ENCODE peak calls at places on chromosomes 16 and 17, in five cellular contexts. B is neuronal stem cell, W is K562, Z is mesenchymal stem cell, F is astrocyte. O is an unnamed sample.

GRCh38 chr17:28726912-28727726 is 1.1 kb upstream of the TLCD1 start:
- DNase-seq in B (peak; percentile 98), W (peak; percentile 99), Z (peak; percentile 95), F (peak; percentile 83), O (peak; percentile 93)

GRCh38 chr17:34739386-34739785 is 160.0 kb downstream of the TMEM132E start:
- DNase-seq in B (no peak), W (no peak), Z (no peak), F (no peak), O (no peak)

GRCh38 chr17:41835800-41836549 is at the start of gene NT5C3B:
- DNase-seq in B (peak; percentile 41), W (peak; percentile 74), Z (peak; percentile 41), F (no peak), O (peak; percentile 55)

GRCh38 chr17:561118-561517 is 153.5 kb downstream of the VPS53 start:
- DNase-seq in B (no peak), W (no peak), Z (peak; percentile 61), F (peak; percentile 86), O (peak; percentile 3)

GRCh38 chr16:53921042-53921441 is 217.1 kb downstream of the FTO start:
- DNase-seq in B (no peak), W (no peak), Z (no peak), F (no peak), O (no peak)

GRCh38 chr16:57284206-57284951 is at the start of gene PLLP:
- DNase-seq in B (no peak), W (peak; percentile 63), Z (peak; percentile 66), F (no peak), O (peak; percentile 30)

GRCh38 chr17:20084621-20085282 is 75.6 kb downstream of the SPECC1 start:
- DNase-seq in B (no peak), W (no peak), Z (no peak), F (no peak), O (no peak)

GRCh38 chr16:51982715-51983680 is 563.9 kb downstream of the TOX3 start:
- DNase-seq in B (peak; percentile 66), W (peak; percentile 58), Z (peak; percentile 78), F (peak; percentile 38), O (peak; percentile 66)

GRCh38 chr16:80718480-80719220 is 85.7 kb downstream of the CDYL2 start:
- DNase-seq in B (no peak), W (no peak), Z (no peak), F (peak; percentile 81), O (peak; percentile 93)

GRCh38 chr17:67095803-67096202 is 51.4 kb downstream of the CACNG1 start:
- DNase-seq in B (no peak), W (no peak), Z (peak; percentile 20), F (peak; percentile 52), O (peak; percentile 11)

GRCh38 chr17:79811036-79811887 is 14.4 kb upstream of the CBX8 start:
- DNase-seq in B (no peak), W (peak; percentile 77), Z (no peak), F (no peak), O (peak; percentile 68)

GRCh38 chr17:65664296-65664695 is 102.8 kb upstream of the AXIN2 start:
- DNase-seq in B (no peak), W (no peak), Z (no peak), F (peak; percentile 45), O (no peak)

GRCh38 chr17:75689441-75689873 is 22.3 kb downstream of the SAP30BP start:
- DNase-seq in B (no peak), W (no peak), Z (no peak), F (no peak), O (peak; percentile 99)

DNA sequence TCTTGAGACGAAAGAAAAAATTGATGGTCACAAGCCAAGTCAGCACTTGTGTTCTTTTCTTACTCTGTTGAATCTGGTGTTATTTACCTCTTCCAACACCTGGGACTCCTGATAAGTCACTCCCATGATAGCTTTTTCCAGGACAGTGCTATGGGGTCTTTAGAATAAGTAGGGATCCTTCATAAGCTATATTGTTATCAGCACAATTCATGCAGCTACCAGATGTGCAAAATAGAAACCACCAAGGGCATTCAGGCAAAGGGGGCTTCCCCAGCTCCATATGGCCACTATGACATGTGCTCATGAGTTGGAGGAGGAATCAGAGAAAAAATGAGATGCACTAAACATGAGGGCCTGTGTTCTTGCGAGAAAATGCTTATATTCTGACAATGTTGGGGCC is 9.5 kb upstream of the SKAP1 start:
- DNase-seq in B (no peak), W (peak; percentile 60), Z (peak; percentile 25), F (no peak), O (no peak)
- H3K9ac ChIP-seq in B (no peak overlapping the region), W (no peak overlapping the region), Z (no peak overlapping the region), F (no peak overlapping the region), O (no peak overlapping the region)

GRCh38 chr16:16782153-16782552 is 403.2 kb downstream of the NPIPA7 start:
- DNase-seq in B (no peak), W (peak; percentile 14), Z (no peak), F (no peak), O (no peak)
- H3K4me3 ChIP-seq in B (no peak overlapping the region), W (no peak overlapping the region), Z (no peak overlapping the region), F (no peak overlapping the region), O (no peak overlapping the region)

GRCh38 chr16:11612110-11612981 is 25.6 kb upstream of the LITAF start:
- DNase-seq in B (no peak), W (peak; percentile 64), Z (no peak), F (no peak), O (no peak)

GRCh38 chr16:11610580-11610979 is 23.9 kb upstream of the LITAF start:
- DNase-seq in B (no peak), W (peak; percentile 39), Z (no peak), F (no peak), O (no peak)

GRCh38 chr16:11614587-11615175 is 28.0 kb upstream of the LITAF start:
- DNase-seq in B (no peak), W (no peak), Z (no peak), F (no peak), O (no peak)

GRCh38 chr16:11615756-11616447 is 29.2 kb upstream of the LITAF start:
- DNase-seq in B (no peak), W (peak; percentile 52), Z (peak; percentile 25), F (peak; percentile 49), O (no peak)

GRCh38 chr16:11613381-11614303 is 26.9 kb upstream of the LITAF start:
- DNase-seq in B (no peak), W (peak; percentile 74), Z (peak; percentile 66), F (no peak), O (peak; percentile 4)
- H3K9ac ChIP-seq in B (no peak overlapping the region), W (peak overlapping the region; percentile 85), Z (no peak overlapping the region), F (no peak overlapping the region), O (no peak overlapping the region)

GRCh38 chr17:58364270-58364942 is 12.4 kb upstream of the SUPT4H1 start:
- DNase-seq in B (no peak), W (peak; percentile 90), Z (no peak), F (no peak), O (no peak)
- H3K4me3 ChIP-seq in B (no peak overlapping the region), W (no peak overlapping the region), Z (no peak overlapping the region), F (no peak overlapping the region), O (no peak overlapping the region)